ENCODE peak calls at places on chromosomes 16 and 17, in nine cellular contexts. K, T, B, X, R, S, D, M and E are unnamed samples. For H3K27me3, the result is how much of the 10 kb centered on the place peaks cover.

GRCh38 chr17:21252875-21253645 is at the start of gene NATD1:
- DNase-seq in B (peak), K (peak), R (peak), M (peak), S (peak), D (peak), T (peak), X (peak), E (peak)

GRCh38 chr17:77769215-77769614 is 189.3 kb upstream of the TNRC6C start:
- DNase-seq in M (no peak), D (no peak), X (no peak), B (no peak), T (no peak), K (no peak), S (no peak), R (no peak), E (no peak)

GRCh38 chr16:52925143-52925542 is 127.6 kb downstream of the CHD9NB start:
- DNase-seq in T (no peak), K (no peak), R (no peak), S (no peak), M (no peak), B (no peak), D (no peak), X (no peak), E (no peak)

GRCh38 chr17:4199818-4200402 is 56.9 kb downstream of the CYB5D2 start:
- DNase-seq in X (no peak), M (no peak), K (peak), T (no peak), R (peak), S (no peak), D (no peak), B (no peak), E (no peak)

GRCh38 chr17:83199500-83200201 is 120.2 kb downstream of the METRNL start:
- DNase-seq in M (peak), R (peak), X (peak), B (peak), S (peak), K (no peak), T (peak), D (no peak), E (peak)

GRCh38 chr16:77359065-77359502 is 75.8 kb downstream of the ADAMTS18 start:
- DNase-seq in S (no peak), B (no peak), K (peak), D (no peak), T (no peak), X (no peak), M (no peak), R (no peak), E (no peak)

GRCh38 chr17:44971776-44972483 is 3.8 kb upstream of the C1QL1 start:
- DNase-seq in M (no peak), K (no peak), D (no peak), B (no peak), R (peak), S (no peak), X (no peak), T (no peak), E (peak)

GRCh38 chr16:54203384-54203783 is 83.2 kb downstream of the IRX3 start:
- DNase-seq in T (no peak), B (no peak), X (no peak), S (no peak), M (no peak), R (no peak), K (no peak), D (no peak), E (no peak)

GRCh38 chr16:10970065-10970464 is 25.7 kb downstream of the CLEC16A start:
- DNase-seq in B (no peak), S (no peak), K (no peak), M (no peak), D (no peak), R (no peak), X (no peak), T (no peak), E (no peak)

GRCh38 chr16:56551796-56552738 is 12.8 kb upstream of the MT4 start:
- DNase-seq in D (no peak), X (no peak), T (no peak), B (no peak), S (no peak), R (no peak), M (no peak), K (no peak), E (no peak)

GRCh38 chr17:65587602-65588193 is 26.2 kb upstream of the AXIN2 start:
- DNase-seq in T (no peak), R (no peak), X (no peak), S (no peak), M (no peak), D (no peak), K (no peak), B (no peak), E (no peak)

GRCh38 chr16:27322858-27323780 is 9.3 kb downstream of the IL4R start:
- DNase-seq in T (no peak), M (no peak), X (peak), B (no peak), K (no peak), D (no peak), R (no peak), S (no peak), E (no peak)

GRCh38 chr17:70276931-70277330 is 107.6 kb downstream of the KCNJ2 start:
- DNase-seq in T (no peak), M (no peak), S (no peak), X (no peak), B (no peak), K (no peak), D (no peak), R (no peak), E (no peak)

GRCh38 chr17:74061758-74062157 is 141.7 kb upstream of the RPL38 start:
- DNase-seq in D (no peak), B (no peak), R (no peak), S (no peak), T (no peak), M (no peak), X (no peak), K (no peak), E (no peak)

GRCh38 chr17:72580321-72581127 is 459.7 kb downstream of the SOX9 start:
- DNase-seq in M (no peak), D (no peak), B (no peak), X (peak), T (no peak), S (no peak), R (no peak), K (no peak), E (no peak)

GRCh38 chr17:72390675-72391501 is 270.1 kb downstream of the SOX9 start:
- DNase-seq in S (no peak), X (no peak), B (no peak), M (no peak), K (no peak), D (no peak), T (no peak), R (no peak), E (no peak)

GRCh38 chr17:80925668-80926067 is 66.0 kb upstream of the CHMP6 start:
- DNase-seq in R (no peak), K (no peak), T (no peak), B (peak), M (no peak), S (no peak), D (no peak), X (no peak), E (no peak)

GRCh38 chr17:80930335-80931040 is 61.2 kb upstream of the CHMP6 start:
- DNase-seq in K (no peak), X (no peak), S (no peak), B (no peak), T (no peak), R (no peak), D (no peak), M (no peak), E (no peak)

GRCh38 chr17:80926601-80927250 is 64.9 kb upstream of the CHMP6 start:
- DNase-seq in T (no peak), K (peak), M (no peak), B (peak), R (no peak), X (no peak), S (no peak), D (no peak), E (no peak)

GRCh38 chr17:80929449-80929848 is 62.2 kb upstream of the CHMP6 start:
- DNase-seq in B (peak), M (no peak), R (no peak), D (no peak), X (no peak), K (no peak), S (no peak), T (no peak), E (no peak)

DNA sequence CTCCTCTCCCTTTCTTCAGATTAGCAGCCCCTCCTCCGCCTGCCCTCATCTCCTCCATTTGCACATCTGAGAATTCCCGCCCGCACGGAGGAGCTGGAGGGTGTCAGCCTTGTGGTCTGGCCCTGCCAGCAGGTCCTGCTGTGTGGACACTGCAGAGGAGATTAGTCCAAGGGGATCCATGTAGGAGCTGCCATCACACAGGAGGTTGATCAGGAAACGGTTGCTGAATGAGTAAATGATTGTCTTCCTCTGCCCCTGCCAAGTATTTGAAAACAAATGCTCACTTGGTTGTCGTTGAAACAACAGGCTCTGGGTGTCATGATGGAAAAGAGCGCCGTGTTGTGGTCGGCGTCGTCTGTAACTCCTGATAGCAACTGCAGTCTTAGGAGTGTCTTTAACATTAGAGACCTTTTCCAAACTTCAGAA is 63.8 kb upstream of the CHMP6 start:
- DNase-seq in S (no peak), R (no peak), K (peak), M (no peak), B (peak), T (no peak), D (no peak), X (no peak), E (no peak)
- TF ChIP-seq CTCF in S (no peak), R (no peak), K (peak), M (peak), B (peak), T (peak), D (peak), X (no peak), E (no peak)

DNA sequence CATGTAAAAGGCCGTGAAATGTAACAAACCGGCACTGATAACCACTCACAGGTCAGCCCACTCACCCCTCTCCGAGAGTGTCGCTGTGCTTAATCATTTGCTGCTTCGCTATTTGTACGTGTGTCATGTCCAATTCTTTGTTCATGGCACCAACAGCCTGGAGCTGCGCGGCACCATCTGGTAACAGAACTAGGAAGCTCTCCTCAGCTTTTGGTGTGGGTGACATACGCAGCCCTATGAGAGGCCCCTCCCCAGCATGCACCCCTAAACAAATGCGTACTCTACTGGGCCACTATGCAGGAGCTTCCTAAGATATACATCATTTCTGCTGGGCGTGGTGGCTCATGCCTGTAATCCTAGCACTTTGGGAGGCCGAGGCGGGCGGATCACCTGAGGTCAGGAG is 2.3 kb upstream of the PECAM1 start:
- DNase-seq in D (no peak), B (peak), K (no peak), R (peak), S (no peak), X (no peak), M (no peak), T (no peak), E (no peak)
- H3K27me3 ChIP-seq in D (under half), B (under half), K (under half), R (under half), S (under half), X (under half), M (under half), T (under half), E (under half)

GRCh38 chr16:4465977-4466779 is 8.2 kb downstream of the NMRAL1 start:
- DNase-seq in T (peak), K (no peak), D (no peak), M (peak), X (no peak), B (no peak), S (no peak), R (peak), E (no peak)
- H3K27ac ChIP-seq in T (peak), K (no peak), D (no peak), M (peak), X (no peak), B (no peak), S (no peak), R (peak), E (no peak)

GRCh38 chr17:18896146-18896545 is 38.2 kb downstream of the PRPSAP2 start:
- DNase-seq in M (no peak), D (no peak), X (no peak), T (no peak), B (no peak), R (no peak), S (no peak), K (no peak), E (no peak)

GRCh38 chr17:18891541-18891940 is 33.6 kb downstream of the PRPSAP2 start:
- DNase-seq in R (no peak), K (no peak), T (no peak), D (no peak), S (no peak), M (no peak), B (no peak), X (no peak), E (no peak)

DNA sequence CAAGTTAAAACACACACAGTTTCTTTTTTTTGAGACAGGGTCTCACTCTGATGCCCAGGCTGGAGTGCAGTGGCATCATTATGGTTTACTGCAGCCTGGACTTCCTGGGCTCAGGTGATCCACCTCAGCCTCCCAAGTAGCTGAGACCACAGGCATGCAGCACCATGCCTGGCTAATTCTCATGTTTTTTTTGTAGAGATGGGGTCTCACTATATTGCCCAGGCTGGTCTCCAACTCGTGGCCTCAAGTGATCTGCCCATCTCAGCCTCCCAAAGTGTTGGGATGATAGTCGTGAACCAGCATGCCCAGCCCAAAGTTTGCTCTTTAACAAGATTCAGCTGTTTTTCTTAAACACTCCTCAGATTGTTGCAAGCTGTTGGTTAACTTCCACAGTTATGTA is 39.0 kb downstream of the PRPSAP2 start:
- DNase-seq in D (no peak), R (no peak), S (no peak), T (no peak), K (no peak), X (no peak), M (no peak), B (no peak), E (no peak)
- TF ChIP-seq CTCF in D (no peak), R (no peak), S (no peak), T (no peak), K (no peak), X (no peak), M (no peak), B (no peak), E (no peak)